ENCODE peak calls at places on chromosomes 12 and 14, in seven cellular contexts. L is A549; F is tibial artery; M is endodermal cell; H is psoas muscle; T is CD8-positive, alpha-beta T cell; V is WERI-Rb-1. E is an unnamed sample.

GRCh38 chr12:82870825-82871377 is 184.2 kb downstream of the TMTC2 start:
- DNase-seq in V (no peak), L (no peak), T (no peak), H (no peak), M (no peak), F (no peak), E (no peak)

GRCh38 chr12:110934093-110934852 is 13.9 kb upstream of the MYL2 start:
- DNase-seq in H (peak), T (no peak), V (no peak), F (peak), M (peak), L (peak), E (no peak)

GRCh38 chr12:7376196-7376595 is 67.8 kb downstream of the CD163L1 start:
- DNase-seq in M (no peak), H (no peak), T (no peak), F (no peak), V (no peak), L (no peak), E (no peak)

GRCh38 chr14:59126714-59127436 is 61.6 kb upstream of the DAAM1 start:
- DNase-seq in H (no peak), M (peak), F (no peak), T (peak), L (peak), V (no peak), E (no peak)

GRCh38 chr14:90846511-90846910 is 30.3 kb upstream of the TTC7B start:
- DNase-seq in V (no peak), T (no peak), L (no peak), H (no peak), F (no peak), M (no peak), E (no peak)

GRCh38 chr12:115227137-115227615 is 543.2 kb upstream of the TBX3 start:
- DNase-seq in V (no peak), H (peak), F (no peak), M (peak), T (no peak), L (peak), E (no peak)

GRCh38 chr12:31783996-31784645 is 55.3 kb upstream of the AMN1 start:
- DNase-seq in L (no peak), F (no peak), H (no peak), T (no peak), M (no peak), V (peak), E (no peak)

GRCh38 chr12:66932126-66932525 is 253.2 kb upstream of the GRIP1 start:
- DNase-seq in V (no peak), F (no peak), T (no peak), M (no peak), L (no peak), H (no peak), E (no peak)

GRCh38 chr14:61491224-61491623 is 169.8 kb downstream of the PRKCH start:
- DNase-seq in T (no peak), M (no peak), H (no peak), L (peak), F (no peak), V (no peak), E (no peak)

GRCh38 chr14:96926006-96926405 is 128.8 kb downstream of the VRK1 start:
- DNase-seq in T (no peak), L (no peak), F (no peak), H (no peak), V (no peak), M (no peak), E (no peak)

GRCh38 chr12:1176191-1176590 is 185.2 kb downstream of the ERC1 start:
- DNase-seq in M (no peak), T (no peak), F (no peak), L (no peak), V (no peak), H (no peak), E (no peak)

GRCh38 chr12:122166422-122167327 is 7.3 kb downstream of the IL31 start:
- DNase-seq in M (no peak), H (no peak), L (no peak), F (no peak), V (peak), T (peak), E (no peak)

GRCh38 chr14:90903101-90903500 is 86.9 kb upstream of the TTC7B start:
- DNase-seq in H (no peak), T (peak), L (peak), F (no peak), V (peak), M (peak), E (peak)

GRCh38 chr12:79373896-79374499 is 316.8 kb downstream of the PAWR start:
- DNase-seq in F (no peak), M (peak), H (no peak), L (peak), V (peak), T (no peak), E (no peak)

GRCh38 chr12:124109760-124110159 is 136.7 kb downstream of the ZNF664 start:
- DNase-seq in H (no peak), V (no peak), T (no peak), L (peak), F (no peak), M (peak), E (no peak)

GRCh38 chr14:92035890-92036289 is 4.0 kb downstream of the TRIP11 start:
- DNase-seq in F (no peak), T (no peak), H (no peak), M (no peak), L (no peak), V (no peak), E (no peak)

GRCh38 chr12:120767071-120768024 is 41.7 kb downstream of the ACADS start:
- DNase-seq in F (no peak), V (no peak), H (no peak), M (peak), L (no peak), T (no peak), E (no peak)

GRCh38 chr12:41122894-41123293 is 65.2 kb upstream of the PDZRN4 start:
- DNase-seq in H (no peak), M (no peak), T (no peak), V (no peak), F (no peak), L (no peak), E (no peak)

GRCh38 chr14:77543637-77544334 is 45.2 kb upstream of the ISM2 start:
- DNase-seq in F (no peak), T (no peak), M (no peak), L (no peak), H (no peak), V (no peak), E (no peak)

GRCh38 chr12:132686831-132687210 is 321 bp downstream of the POLE start:
- DNase-seq in T (no peak), H (no peak), V (peak), F (no peak), M (no peak), L (no peak), E (no peak)

GRCh38 chr12:94053676-94054075 is 94.7 kb upstream of the PLXNC1 start:
- DNase-seq in T (no peak), F (no peak), L (no peak), M (no peak), V (no peak), H (no peak), E (no peak)

GRCh38 chr14:55915464-55915863 is 202.7 kb upstream of the PELI2 start:
- DNase-seq in M (no peak), L (peak), F (no peak), V (no peak), H (no peak), T (no peak), E (no peak)

GRCh38 chr14:104394606-104394910 is 185.0 kb upstream of the C14orf180 start:
- DNase-seq in V (no peak), H (no peak), L (no peak), M (no peak), F (no peak), T (no peak), E (no peak)

GRCh38 chr14:58816416-58817115 is 178.8 kb downstream of the DACT1 start:
- DNase-seq in L (no peak), H (no peak), F (no peak), V (no peak), M (no peak), T (no peak), E (no peak)

GRCh38 chr14:92039073-92039719 is 663 bp downstream of the TRIP11 start:
- DNase-seq in T (peak), V (peak), F (no peak), L (peak), M (peak), H (peak), E (peak)

GRCh38 chr12:15164997-15165659 is 56.1 kb downstream of the RERG start:
- DNase-seq in V (no peak), T (no peak), M (peak), F (peak), H (peak), L (peak), E (no peak)

GRCh38 chr14:20782280-20782890 is 1.3 kb downstream of the RNASE6 start:
- DNase-seq in F (no peak), M (no peak), T (no peak), L (no peak), H (no peak), V (no peak), E (no peak)

GRCh38 chr12:6494351-6494743 is 445 bp downstream of the NCAPD2 start:
- DNase-seq in V (peak), F (no peak), L (no peak), T (no peak), M (no peak), H (no peak), E (no peak)

GRCh38 chr14:75646762-75647161 is 13.9 kb downstream of the ERG28 start:
- DNase-seq in T (no peak), H (peak), F (no peak), M (no peak), V (no peak), L (no peak), E (no peak)
- H3K27ac ChIP-seq in T (no peak), H (no peak), F (no peak), M (no peak), V (no peak), L (peak), E (no peak)

GRCh38 chr12:21775130-21775920 is 819 bp upstream of the KCNJ8 start:
- DNase-seq in V (no peak), L (no peak), F (no peak), M (peak), H (no peak), T (no peak), E (no peak)

GRCh38 chr12:21773799-21774198 is 707 bp downstream of the KCNJ8 start:
- DNase-seq in L (no peak), H (no peak), V (peak), F (no peak), T (no peak), M (no peak), E (no peak)

GRCh38 chr12:21771311-21771710 is 3.2 kb downstream of the KCNJ8 start:
- DNase-seq in F (no peak), H (no peak), V (no peak), T (no peak), L (no peak), M (no peak), E (no peak)

GRCh38 chr12:21774358-21775129 is at the start of gene KCNJ8:
- DNase-seq in T (no peak), L (peak), M (peak), H (peak), F (peak), V (peak), E (peak)

GRCh38 chr12:21773263-21773741 is 1.2 kb downstream of the KCNJ8 start:
- DNase-seq in H (peak), V (peak), T (no peak), F (peak), L (peak), M (peak), E (peak)
- TF ChIP-seq CTCF in H (no peak), V (peak), T (no peak), F (peak), L (peak), M (peak), E (no peak)

GRCh38 chr12:57621497-57622292 is 10.5 kb downstream of the ARHGEF25 start:
- DNase-seq in M (peak), T (peak), H (peak), F (peak), V (peak), L (peak), E (peak)
- H3K4me3 ChIP-seq in M (peak), T (peak), H (peak), F (peak), V (no peak), L (peak), E (peak)

GRCh38 chr12:42327227-42327590 is 1.2 kb downstream of the PPHLN1 start:
- DNase-seq in T (no peak), L (no peak), V (no peak), M (no peak), H (no peak), F (no peak), E (no peak)
- H3K27ac ChIP-seq in T (peak), L (peak), V (no peak), M (no peak), H (peak), F (peak), E (no peak)

GRCh38 chr14:105487986-105488777 is 1.5 kb downstream of the CRIP1 start:
- DNase-seq in L (peak), M (no peak), F (no peak), H (peak), V (no peak), T (peak), E (no peak)
- TF ChIP-seq CTCF in L (no peak), M (no peak), F (no peak), H (no peak), V (no peak), T (no peak), E (no peak)

GRCh38 chr12:75947171-75947723 is 84.3 kb downstream of the PHLDA1 start:
- DNase-seq in T (no peak), F (no peak), M (no peak), L (peak), H (no peak), V (no peak), E (no peak)

GRCh38 chr12:75944905-75945412 is 86.6 kb downstream of the PHLDA1 start:
- DNase-seq in M (no peak), V (no peak), F (no peak), T (no peak), H (no peak), L (no peak), E (no peak)

GRCh38 chr12:75944097-75944904 is 87.3 kb downstream of the PHLDA1 start:
- DNase-seq in L (peak), T (no peak), F (no peak), V (no peak), H (no peak), M (peak), E (no peak)

GRCh38 chr12:75943730-75944096 is 87.9 kb downstream of the PHLDA1 start:
- DNase-seq in L (peak), V (no peak), T (no peak), F (no peak), H (no peak), M (no peak), E (no peak)

GRCh38 chr12:75945581-75945980 is 86.0 kb downstream of the PHLDA1 start:
- DNase-seq in L (no peak), V (no peak), T (no peak), H (no peak), F (no peak), M (no peak), E (no peak)
- H3K4me3 ChIP-seq in L (no peak), V (no peak), T (no peak), H (no peak), F (no peak), M (no peak), E (no peak)

DNA sequence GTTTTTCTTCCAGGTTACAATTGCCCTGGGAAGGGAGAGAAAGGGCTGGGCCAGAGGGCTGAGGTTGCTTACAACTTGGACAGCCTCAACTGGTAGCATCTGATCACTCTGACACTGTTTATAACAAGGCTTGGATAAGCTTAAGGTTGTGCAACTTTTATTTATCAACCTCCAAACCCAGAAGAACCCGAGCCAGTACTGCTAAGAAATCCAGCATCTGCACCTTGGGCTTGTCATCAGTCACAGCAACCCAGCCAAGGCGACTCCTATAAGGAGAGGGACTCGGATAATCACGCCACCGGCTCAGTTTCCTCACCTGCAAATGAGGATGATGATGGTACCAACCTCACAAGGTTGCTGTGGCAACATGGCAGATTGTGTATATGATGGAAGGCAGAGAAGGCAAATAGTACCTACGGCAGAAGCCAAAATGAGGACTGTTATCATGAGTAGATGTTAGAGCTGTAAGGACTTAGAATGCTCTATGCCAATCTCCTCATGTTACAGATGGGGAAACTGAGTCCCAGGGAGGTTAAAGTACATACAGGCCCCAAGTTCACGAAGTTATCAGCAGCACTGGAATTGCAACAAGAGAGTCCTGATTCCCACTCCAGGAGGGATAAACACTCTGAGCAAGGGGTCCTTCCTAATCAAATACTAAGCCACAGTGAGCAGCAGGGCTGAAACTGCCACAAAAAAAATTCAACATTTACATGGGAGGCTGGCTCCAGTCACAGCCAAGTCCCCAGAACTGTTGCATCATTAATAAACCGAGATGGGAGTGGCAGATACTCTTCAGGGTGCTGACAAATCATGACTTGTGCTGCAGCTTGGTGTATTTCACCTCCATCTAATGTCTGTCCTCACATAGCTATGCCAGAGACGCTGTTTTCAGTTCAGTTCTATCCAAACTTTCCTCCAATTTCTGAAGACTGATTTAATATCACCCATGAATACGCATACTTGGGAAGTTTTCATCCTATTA is 24.4 kb downstream of the NUAK1 start:
- DNase-seq in L (peak), V (no peak), H (peak), M (no peak), F (peak), T (no peak), E (no peak)
- H3K27ac ChIP-seq in L (peak), V (no peak), H (peak), M (no peak), F (peak), T (no peak), E (peak)

DNA sequence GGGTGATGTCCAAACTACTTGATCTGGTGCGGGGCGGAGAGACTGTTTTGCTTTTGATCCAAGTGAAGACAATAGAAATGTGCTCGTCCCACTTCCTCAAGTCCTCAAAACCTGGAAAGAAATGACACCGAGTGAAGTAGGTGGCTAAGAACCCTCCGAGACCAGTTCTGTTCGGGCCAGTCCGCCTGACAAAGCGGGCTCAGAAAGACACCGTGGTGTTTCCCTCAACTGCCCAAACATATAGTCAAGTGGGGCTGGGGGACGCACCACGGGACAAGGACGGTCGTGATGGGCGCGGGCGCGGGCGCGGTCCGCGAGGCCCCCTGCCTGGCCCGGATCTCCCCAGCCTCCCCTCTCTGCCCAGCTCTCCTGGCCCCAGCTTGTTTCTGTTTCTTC is 1.6 kb downstream of the PHLDA1 start:
- DNase-seq in H (no peak), F (no peak), L (peak), M (peak), T (peak), V (no peak), E (no peak)
- TF ChIP-seq CTCF in H (no peak), F (no peak), L (no peak), M (no peak), T (no peak), V (no peak), E (no peak)

GRCh38 chr12:46773537-46773936 is 52.3 kb downstream of the SLC38A4 start:
- DNase-seq in V (no peak), H (no peak), M (no peak), F (no peak), T (no peak), L (no peak), E (no peak)
- H3K4me3 ChIP-seq in V (no peak), H (peak), M (no peak), F (no peak), T (no peak), L (no peak), E (no peak)

GRCh38 chr14:63470877-63471565 is 72.2 kb downstream of the PPP2R5E start:
- DNase-seq in V (no peak), H (no peak), L (peak), F (no peak), T (no peak), M (no peak), E (no peak)
- H3K27ac ChIP-seq in V (peak), H (peak), L (peak), F (no peak), T (no peak), M (no peak), E (no peak)